ENCODE peak calls at places on chromosomes 4 and X, in five cellular contexts. B is heart left ventricle, I is Panc1, Z is fibroblast of lung, Y is psoas muscle. Q is an unnamed sample.

GRCh38 chrX:5726246-5726645 is 502.4 kb downstream of the NLGN4X start:
- DNase-seq in B (peak), I (no peak), Z (peak), Y (no peak), Q (peak)

GRCh38 chrX:64169988-64170387 is 35.5 kb downstream of the AMER1 start:
- DNase-seq in B (no peak), I (no peak), Z (no peak), Y (no peak), Q (no peak)

GRCh38 chrX:111511477-111511876 is at the start of gene SERTM2:
- DNase-seq in B (no peak), I (no peak), Z (peak), Y (no peak), Q (no peak)

GRCh38 chr4:149057594-149057993 is 615.4 kb upstream of the NR3C2 start:
- DNase-seq in B (no peak), I (no peak), Z (no peak), Y (no peak), Q (no peak)

GRCh38 chr4:48340276-48340904 is 939 bp upstream of the SLAIN2 start:
- DNase-seq in B (no peak), I (no peak), Z (peak), Y (no peak), Q (peak)

GRCh38 chr4:165308174-165308573 is 19.3 kb upstream of the MSMO1 start:
- DNase-seq in B (no peak), I (no peak), Z (no peak), Y (no peak), Q (peak)

GRCh38 chr4:10013722-10014121 is 7.6 kb downstream of the SLC2A9 start:
- DNase-seq in B (peak), I (no peak), Z (no peak), Y (no peak), Q (peak)

GRCh38 chr4:156578713-156579112 is 392.9 kb downstream of the PDGFC start:
- DNase-seq in B (no peak), I (no peak), Z (no peak), Y (no peak), Q (no peak)

GRCh38 chrX:1465261-1466231 is 12.8 kb upstream of the ASMTL start:
- DNase-seq in B (no peak), I (no peak), Z (no peak), Y (no peak), Q (no peak)

GRCh38 chr4:61462451-61463326 is 262.6 kb downstream of the ADGRL3 start:
- DNase-seq in B (no peak), I (no peak), Z (peak), Y (no peak), Q (no peak)

GRCh38 chr4:22029803-22030202 is 81.2 kb upstream of the KCNIP4 start:
- DNase-seq in B (no peak), I (no peak), Z (no peak), Y (no peak), Q (no peak)

GRCh38 chr4:3285558-3286334 is 7.1 kb upstream of the RGS12 start:
- DNase-seq in B (no peak), I (no peak), Z (peak), Y (peak), Q (peak)

GRCh38 chrX:69165116-69165651 is at the start of gene PJA1:
- DNase-seq in B (peak), I (no peak), Z (peak), Y (peak), Q (peak)

GRCh38 chrX:136577562-136577961 is 45.5 kb downstream of the VGLL1 start:
- DNase-seq in B (peak), I (peak), Z (peak), Y (peak), Q (peak)

GRCh38 chr4:113587640-113588275 is 173.8 kb downstream of the CAMK2D start:
- DNase-seq in B (no peak), I (no peak), Z (no peak), Y (no peak), Q (no peak)

GRCh38 chr4:3747582-3747906 is 18.6 kb upstream of the ADRA2C start:
- DNase-seq in B (no peak), I (no peak), Z (no peak), Y (no peak), Q (no peak)

GRCh38 chr4:123419885-123420743 is 23.5 kb downstream of the SPRY1 start:
- DNase-seq in B (no peak), I (no peak), Z (no peak), Y (no peak), Q (no peak)

GRCh38 chrX:131577999-131578734 is 34.3 kb downstream of the OR13H1 start:
- DNase-seq in B (no peak), I (no peak), Z (no peak), Y (no peak), Q (no peak)

GRCh38 chrX:24025741-24026402 is 1.1 kb downstream of the KLHL15 start:
- DNase-seq in B (no peak), I (no peak), Z (peak), Y (no peak), Q (peak)

GRCh38 chr4:95114521-95114920 is 356.8 kb downstream of the BMPR1B start:
- DNase-seq in B (no peak), I (no peak), Z (no peak), Y (no peak), Q (peak)

GRCh38 chr4:26753642-26754041 is 107.0 kb upstream of the STIM2 start:
- DNase-seq in B (peak), I (no peak), Z (peak), Y (peak), Q (no peak)

GRCh38 chr4:163607292-163607691 is 112.8 kb downstream of the TMA16 start:
- DNase-seq in B (no peak), I (no peak), Z (peak), Y (no peak), Q (no peak)

GRCh38 chrX:1334854-1335253 is 1.7 kb upstream of the IL3RA start:
- DNase-seq in B (no peak), I (no peak), Z (no peak), Y (no peak), Q (no peak)

GRCh38 chr4:4541040-4541631 is 712 bp downstream of the STX18 start:
- DNase-seq in B (no peak), I (no peak), Z (peak), Y (peak), Q (peak)

GRCh38 chr4:109703664-109704351 is 563 bp upstream of the CASP6 start:
- DNase-seq in B (no peak), I (no peak), Z (no peak), Y (no peak), Q (no peak)

GRCh38 chr4:141306331-141306730 is 85.6 kb downstream of the ZNF330 start:
- DNase-seq in B (no peak), I (no peak), Z (no peak), Y (no peak), Q (no peak)

GRCh38 chr4:123536225-123536624 is 139.6 kb downstream of the SPRY1 start:
- DNase-seq in B (no peak), I (no peak), Z (no peak), Y (no peak), Q (no peak)

GRCh38 chrX:57595381-57595811 is 3.6 kb downstream of the ZXDB start:
- DNase-seq in B (no peak), I (no peak), Z (peak), Y (no peak), Q (peak)

GRCh38 chr4:168408620-168409019 is 71.7 kb downstream of the DDX60L start:
- DNase-seq in B (peak), I (peak), Z (peak), Y (peak), Q (peak)

GRCh38 chr4:1080961-1081688 is 32.2 kb downstream of the RNF212 start:
- DNase-seq in B (no peak), I (no peak), Z (peak), Y (no peak), Q (peak)

GRCh38 chr4:86594559-86595425 is 677 bp downstream of the PTPN13 start:
- DNase-seq in B (peak), I (no peak), Z (peak), Y (peak), Q (peak)

GRCh38 chr4:55932489-55932888 is 16.3 kb upstream of the CEP135 start:
- DNase-seq in B (no peak), I (no peak), Z (no peak), Y (no peak), Q (no peak)

GRCh38 chr4:55411621-55412020 is 15.9 kb downstream of the TMEM165 start:
- DNase-seq in B (no peak), I (no peak), Z (peak), Y (no peak), Q (no peak)

GRCh38 chr4:32025840-32026459 is 1305.8 kb downstream of the PCDH7 start:
- DNase-seq in B (no peak), I (no peak), Z (peak), Y (no peak), Q (peak)

GRCh38 chrX:110082156-110082555 is 79.2 kb downstream of the TMEM164 start:
- DNase-seq in B (no peak), I (no peak), Z (peak), Y (no peak), Q (peak)

GRCh38 chrX:56813318-56813837 is 84.3 kb downstream of the NBDY start:
- DNase-seq in B (no peak), I (no peak), Z (peak), Y (peak), Q (peak)

GRCh38 chr4:159722918-159723317 is 620.0 kb downstream of the RAPGEF2 start:
- DNase-seq in B (no peak), I (no peak), Z (no peak), Y (no peak), Q (no peak)

GRCh38 chr4:40629401-40630334 is at the start of gene RBM47:
- DNase-seq in B (peak), I (no peak), Z (peak), Y (peak), Q (peak)
- TF ChIP-seq CTCF in B (no peak), I (peak), Z (peak), Y (no peak), Q (peak)

GRCh38 chrX:37686348-37686736 is 751 bp downstream of the XK start:
- DNase-seq in B (no peak), I (no peak), Z (no peak), Y (no peak), Q (no peak)
- H3K4me3 ChIP-seq in B (peak), I (peak), Z (peak), Y (peak), Q (no peak)

GRCh38 chr4:57612279-57612678 is 502.1 kb upstream of the IGFBP7 start:
- DNase-seq in B (no peak), I (no peak), Z (no peak), Y (no peak), Q (no peak)
- TF ChIP-seq CTCF in B (no peak), I (no peak), Z (no peak), Y (no peak), Q (no peak)

GRCh38 chrX:129779747-129780146 is at the start of gene SASH3:
- DNase-seq in B (peak), I (no peak), Z (no peak), Y (peak), Q (no peak)
- H3K4me3 ChIP-seq in B (peak), I (no peak), Z (no peak), Y (peak), Q (no peak)

DNA sequence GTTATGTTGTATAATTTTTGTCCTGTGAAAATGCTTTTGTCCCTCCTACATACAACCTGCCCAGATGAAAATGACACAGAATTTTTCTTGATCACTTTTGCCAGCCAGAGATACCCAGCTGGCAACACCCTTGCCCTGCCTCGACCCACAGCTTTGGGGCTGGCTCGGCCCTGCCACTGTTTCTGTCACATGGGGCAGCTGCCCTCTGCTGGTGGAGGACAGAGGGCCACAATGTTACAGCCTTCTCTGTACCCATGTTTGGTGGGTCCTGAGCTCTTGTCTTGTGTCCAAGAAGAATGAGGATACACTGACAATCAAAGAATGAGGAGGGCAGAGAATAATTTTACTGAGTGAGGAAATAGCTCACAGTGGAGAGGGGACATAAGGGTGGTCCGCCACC is 31.1 kb downstream of the BMP15 start:
- DNase-seq in B (no peak), I (no peak), Z (no peak), Y (no peak), Q (no peak)
- TF ChIP-seq CTCF in B (no peak), I (peak), Z (peak), Y (peak), Q (peak)

GRCh38 chrX:153925739-153926593 is at the start of gene ARHGAP4:
- DNase-seq in B (no peak), I (no peak), Z (no peak), Y (no peak), Q (no peak)
- H3K4me3 ChIP-seq in B (peak), I (peak), Z (peak), Y (peak), Q (peak)

GRCh38 chrX:45324941-45325340 is 124.3 kb upstream of the DIPK2B start:
- DNase-seq in B (no peak), I (no peak), Z (peak), Y (no peak), Q (peak)

GRCh38 chrX:45322820-45323219 is 122.1 kb upstream of the DIPK2B start:
- DNase-seq in B (no peak), I (peak), Z (peak), Y (no peak), Q (peak)

GRCh38 chrX:45320191-45320590 is 119.5 kb upstream of the DIPK2B start:
- DNase-seq in B (no peak), I (no peak), Z (no peak), Y (no peak), Q (no peak)

GRCh38 chrX:45323387-45323786 is 122.7 kb upstream of the DIPK2B start:
- DNase-seq in B (no peak), I (no peak), Z (no peak), Y (no peak), Q (no peak)

DNA sequence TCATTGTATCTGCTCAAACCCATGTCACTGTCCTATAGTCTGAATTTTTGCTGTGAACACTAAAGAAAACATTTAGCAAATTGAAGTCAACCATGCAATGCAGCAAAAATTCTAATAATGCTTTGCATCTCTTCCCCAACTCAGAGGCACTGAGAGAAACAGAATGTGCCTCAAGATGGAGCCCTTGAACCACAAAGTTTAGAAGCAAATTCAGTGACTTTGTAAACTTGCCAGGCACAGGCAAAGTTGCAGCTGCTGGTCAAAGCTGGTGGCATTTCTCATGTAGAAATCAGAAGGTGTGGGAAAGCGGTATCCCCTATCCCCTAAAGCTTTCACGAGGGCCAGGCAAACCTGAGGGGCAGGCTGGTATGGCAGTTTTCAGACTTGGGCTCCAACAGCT is 121.7 kb upstream of the DIPK2B start:
- DNase-seq in B (peak), I (peak), Z (peak), Y (no peak), Q (peak)
- TF ChIP-seq CTCF in B (peak), I (peak), Z (peak), Y (peak), Q (peak)

GRCh38 chr4:161522031-161522430 is 641.8 kb downstream of the FSTL5 start:
- DNase-seq in B (no peak), I (no peak), Z (peak), Y (no peak), Q (no peak)
- H3K4me3 ChIP-seq in B (no peak), I (no peak), Z (no peak), Y (no peak), Q (no peak)

Q was measured in AG10803.